ENCODE peak calls at places on chromosomes 3 and 15, in four cellular contexts. S is HL-60, Z is lower leg skin, M is left lung. W is an unnamed sample.

GRCh38 chr15:69244798-69245197 is 53.9 kb upstream of the PAQR5 start:
- DNase-seq in S (no peak), Z (no peak), M (no peak), W (no peak)

GRCh38 chr15:93619597-93619996 is 530.6 kb upstream of the RGMA start:
- DNase-seq in S (no peak), Z (no peak), M (no peak), W (no peak)

GRCh38 chr15:83656943-83657528 is 3.1 kb downstream of the ADAMTSL3 start:
- DNase-seq in S (no peak), Z (no peak), M (no peak), W (no peak)

GRCh38 chr3:142993958-142994442 is 7.4 kb upstream of the U2SURP start:
- DNase-seq in S (peak), Z (peak), M (no peak), W (peak)

GRCh38 chr15:66771351-66771650 is 69.3 kb downstream of the SMAD6 start:
- DNase-seq in S (no peak), Z (no peak), M (no peak), W (no peak)

GRCh38 chr3:97293596-97294131 is 470.9 kb upstream of the ARL6 start:
- DNase-seq in S (no peak), Z (no peak), M (no peak), W (no peak)

GRCh38 chr3:50674349-50675178 is at the start of gene DOCK3:
- DNase-seq in S (no peak), Z (no peak), M (peak), W (no peak)

GRCh38 chr3:183220828-183221227 is 32.2 kb upstream of the B3GNT5 start:
- DNase-seq in S (no peak), Z (no peak), M (no peak), W (no peak)

GRCh38 chr3:32022947-32023346 is 41.4 kb downstream of the ZNF860 start:
- DNase-seq in S (no peak), Z (no peak), M (no peak), W (no peak)

GRCh38 chr15:92906563-92907081 is 6.5 kb downstream of the CHD2 start:
- DNase-seq in S (no peak), Z (no peak), M (no peak), W (no peak)

GRCh38 chr15:83283813-83284562 is 476 bp downstream of the BNC1 start:
- DNase-seq in S (no peak), Z (no peak), M (peak), W (no peak)

DNA sequence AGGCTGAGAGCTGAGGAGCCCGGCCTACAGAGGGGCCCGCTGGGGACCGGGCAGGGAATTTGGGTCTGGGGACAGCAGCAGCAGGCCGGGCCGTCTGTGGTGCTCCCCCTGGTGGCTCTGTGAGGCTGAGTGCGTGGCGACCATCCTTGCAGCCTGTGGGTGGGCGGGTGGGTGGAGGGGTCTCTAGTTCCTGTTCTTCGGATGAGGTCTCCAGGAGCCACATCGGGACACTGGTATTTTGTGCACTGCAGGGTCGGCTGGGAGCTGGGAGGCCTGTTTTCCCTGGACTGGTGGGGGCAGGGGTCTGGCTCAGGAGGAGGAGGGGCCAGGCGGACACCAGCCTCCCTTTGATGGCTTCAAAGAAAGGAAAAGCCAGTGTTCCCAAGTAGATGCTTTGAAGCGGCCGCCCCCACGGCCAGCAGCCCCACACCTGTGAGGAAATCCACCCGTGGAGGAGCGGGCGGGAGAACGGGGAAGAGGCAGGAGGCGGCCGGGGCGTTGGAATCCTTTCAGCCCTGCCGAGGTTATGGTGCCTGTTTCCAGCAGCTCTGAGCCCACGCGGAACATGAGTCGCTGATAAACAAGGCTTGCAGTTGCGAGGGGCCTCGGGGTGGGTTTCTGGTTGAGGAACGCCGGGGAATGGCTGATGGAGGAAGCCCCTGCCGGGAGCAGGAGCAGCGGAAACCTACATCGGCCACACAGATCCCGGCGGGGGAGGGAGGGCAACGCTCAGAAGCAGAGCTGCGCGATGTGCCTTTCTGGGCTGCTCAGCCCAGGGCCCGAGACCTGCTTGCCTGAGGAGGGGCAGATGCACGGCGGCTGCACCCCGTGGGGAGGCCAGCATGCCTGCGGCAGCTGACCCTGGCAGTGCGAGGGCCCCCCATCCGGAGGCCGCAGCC is 154.3 kb downstream of the NSMCE3 start:
- DNase-seq in S (no peak), Z (no peak), M (peak), W (no peak)
- TF ChIP-seq CTCF in S (no peak), Z (no peak), M (peak), W (no peak)

GRCh38 chr3:47227678-47228077 is 54.9 kb downstream of the KIF9 start:
- DNase-seq in S (no peak), Z (no peak), M (no peak), W (peak)
- TF ChIP-seq CTCF in S (no peak), Z (no peak), M (no peak), W (no peak)

DNA sequence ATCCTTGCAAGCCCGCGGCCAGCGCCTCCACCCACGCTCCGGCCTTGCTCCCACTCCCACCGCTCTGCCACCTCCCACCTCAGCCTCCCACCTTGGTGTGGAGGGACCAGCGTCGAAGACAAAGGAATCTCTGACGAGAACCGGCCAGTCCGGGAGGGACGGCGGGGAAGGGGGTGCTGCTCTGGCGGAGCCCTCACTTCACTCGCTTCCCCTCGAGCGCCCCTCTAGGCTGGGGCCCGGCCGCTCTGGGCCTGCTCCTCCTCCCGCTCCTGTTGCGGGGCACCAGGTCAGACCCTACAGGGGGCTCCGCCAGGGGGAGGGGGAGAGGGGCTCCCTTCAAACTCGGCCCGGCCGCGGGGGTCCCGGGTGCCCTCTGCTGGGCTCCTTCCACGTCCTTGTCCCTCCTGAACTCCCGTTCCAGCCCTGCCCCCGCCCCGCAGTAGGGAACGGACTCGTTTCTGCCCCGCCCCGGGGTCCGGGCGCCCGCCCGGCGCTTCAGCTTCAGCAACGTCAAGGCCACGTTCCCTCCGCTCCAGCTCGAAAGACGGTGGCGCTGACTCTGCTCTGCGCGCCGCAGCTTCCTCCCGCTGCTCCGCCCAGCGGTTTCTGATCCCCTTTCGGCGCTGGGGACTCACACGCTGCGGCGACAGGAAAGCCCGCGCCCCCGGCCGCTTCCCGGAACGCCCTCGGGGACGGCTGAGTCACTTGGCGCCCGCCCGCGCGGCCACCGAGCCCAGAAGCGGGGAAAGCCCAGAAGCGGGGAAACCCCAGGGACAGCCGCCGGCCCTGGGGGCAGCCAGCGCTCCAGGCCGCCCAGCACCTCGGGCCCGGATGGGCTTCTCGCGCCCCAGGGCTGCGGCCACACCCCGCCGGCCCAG is 28.6 kb downstream of the ARHGAP31 start:
- DNase-seq in S (peak), Z (peak), M (peak), W (peak)
- TF ChIP-seq CTCF in S (no peak), Z (no peak), M (no peak), W (no peak)

DNA sequence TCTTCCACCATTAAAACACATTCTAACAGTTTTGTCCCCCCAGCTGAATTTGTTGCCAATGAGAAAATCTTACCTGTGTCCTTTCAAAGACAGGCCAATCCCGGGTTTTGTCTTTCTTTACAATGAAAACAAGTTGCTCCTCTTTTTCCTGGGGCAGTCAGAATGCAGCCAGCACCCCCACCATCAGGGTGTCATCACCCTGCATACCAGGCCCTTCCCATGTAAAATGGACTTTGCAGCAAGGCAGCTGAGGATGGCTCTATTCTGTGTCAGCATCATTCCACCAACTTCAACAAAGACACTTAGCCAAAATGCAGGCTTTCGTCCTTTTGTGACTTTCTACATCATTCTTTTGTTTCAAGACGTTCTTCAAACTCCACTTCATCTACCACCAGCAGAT is 490.9 kb downstream of the OCA2 start:
- DNase-seq in S (no peak), Z (no peak), M (no peak), W (no peak)
- TF ChIP-seq CTCF in S (no peak), Z (no peak), M (no peak), W (no peak)

DNA sequence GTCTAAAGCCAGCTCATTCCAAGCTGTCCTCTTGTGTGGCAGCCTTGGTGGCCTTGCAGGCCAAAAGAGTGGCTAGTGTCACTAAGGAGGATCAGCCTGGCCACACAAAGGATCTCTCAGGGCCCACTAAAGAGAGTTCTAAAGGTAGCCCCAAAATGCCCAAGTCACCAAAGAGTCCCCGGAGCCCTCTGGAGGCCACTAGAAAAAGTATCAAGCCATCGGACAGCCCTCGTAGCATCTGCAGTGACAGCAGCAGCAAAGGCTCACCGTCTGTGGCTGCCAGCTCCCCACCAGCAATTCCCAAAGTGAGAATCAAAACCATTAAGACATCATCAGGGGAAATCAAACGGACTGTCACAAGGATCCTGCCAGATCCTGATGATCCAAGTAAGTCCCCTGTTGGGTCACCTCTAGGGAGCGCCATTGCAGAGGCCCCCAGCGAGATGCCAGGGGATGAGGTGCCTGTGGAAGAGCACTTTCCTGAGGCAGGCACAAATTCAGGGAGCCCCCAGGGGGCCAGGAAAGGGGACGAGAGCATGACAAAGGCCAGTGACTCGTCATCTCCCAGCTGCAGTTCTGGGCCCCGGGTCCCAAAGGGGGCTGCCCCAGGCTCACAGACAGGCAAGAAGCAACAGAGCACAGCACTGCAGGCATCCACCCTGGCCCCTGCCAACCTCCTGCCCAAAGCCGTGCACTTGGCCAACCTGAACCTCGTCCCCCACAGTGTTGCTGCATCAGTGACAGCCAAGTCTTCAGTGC is 33.5 kb upstream of the ALPK3 start:
- DNase-seq in S (no peak), Z (no peak), M (no peak), W (no peak)
- TF ChIP-seq CTCF in S (no peak), Z (no peak), M (no peak), W (no peak)

GRCh38 chr3:192850501-192850981 is 67.1 kb downstream of the MB21D2 start:
- DNase-seq in S (no peak), Z (peak), M (no peak), W (no peak)

GRCh38 chr3:192845196-192845855 is 72.3 kb downstream of the MB21D2 start:
- DNase-seq in S (no peak), Z (no peak), M (no peak), W (no peak)

GRCh38 chr3:192844366-192844765 is 73.3 kb downstream of the MB21D2 start:
- DNase-seq in S (no peak), Z (no peak), M (no peak), W (no peak)

GRCh38 chr3:192848371-192849233 is 69.1 kb downstream of the MB21D2 start:
- DNase-seq in S (no peak), Z (no peak), M (no peak), W (no peak)

DNA sequence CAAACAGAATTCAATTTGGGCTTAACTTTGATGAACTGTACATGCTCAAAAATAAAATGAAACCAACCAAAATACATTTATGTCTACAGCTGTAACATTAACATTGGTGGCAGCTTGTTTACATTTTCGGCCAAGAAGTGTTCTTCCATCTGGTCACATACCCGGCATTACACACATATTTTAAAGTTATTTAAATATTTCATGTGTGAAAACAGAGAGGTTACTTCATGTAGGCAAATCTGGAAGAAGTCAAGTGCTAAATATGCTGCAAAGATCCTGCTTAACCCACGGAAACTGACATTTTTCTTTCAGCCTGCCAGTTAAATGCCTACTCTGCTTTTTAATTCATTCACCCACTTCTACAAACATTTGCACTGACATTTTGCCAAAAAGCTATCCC is 69.7 kb downstream of the MB21D2 start:
- DNase-seq in S (no peak), Z (no peak), M (no peak), W (no peak)
- TF ChIP-seq CTCF in S (no peak), Z (no peak), M (no peak), W (no peak)